ENCODE peak calls at places on chromosomes 4 and X, in four cellular contexts. M, R, D and Q are unnamed samples.

GRCh38 chrX:47145408-47146120 is 543 bp downstream of the RBM10 start:
- DNase-seq in M (no peak), R (no peak), D (no peak), Q (no peak)

GRCh38 chr4:124060261-124060918 is 652.1 kb downstream of the ANKRD50 start:
- DNase-seq in M (no peak), R (no peak), D (no peak), Q (peak)

GRCh38 chrX:141278306-141278705 is 36.0 kb upstream of the SPANXC start:
- DNase-seq in M (no peak), R (no peak), D (peak), Q (no peak)

GRCh38 chr4:140163029-140163810 is 9.2 kb upstream of the MAML3 start:
- DNase-seq in M (no peak), R (no peak), D (no peak), Q (no peak)

GRCh38 chr4:144754562-144755410 is 108.8 kb downstream of the HHIP start:
- DNase-seq in M (no peak), R (no peak), D (peak), Q (no peak)

GRCh38 chr4:158253350-158253980 is 43.2 kb downstream of the TMEM144 start:
- DNase-seq in M (peak), R (no peak), D (peak), Q (peak)

GRCh38 chr4:112284662-112285411 is 867 bp downstream of the TIFA start:
- DNase-seq in M (no peak), R (no peak), D (no peak), Q (no peak)

GRCh38 chr4:14532436-14532835 is 469.8 kb upstream of the CPEB2 start:
- DNase-seq in M (no peak), R (no peak), D (no peak), Q (no peak)

GRCh38 chr4:42119916-42120315 is 32.5 kb downstream of the BEND4 start:
- DNase-seq in M (no peak), R (no peak), D (no peak), Q (no peak)

GRCh38 chrX:67544871-67545771 is 1.3 kb downstream of the AR start:
- DNase-seq in M (no peak), R (no peak), D (no peak), Q (no peak)

GRCh38 chrX:50770702-50771101 is 43.3 kb downstream of the SHROOM4 start:
- DNase-seq in M (no peak), R (no peak), D (no peak), Q (no peak)

GRCh38 chrX:1741828-1742394 is 127.1 kb downstream of the ASMT start:
- DNase-seq in M (no peak), R (no peak), D (no peak), Q (no peak)

GRCh38 chr4:85658766-85659439 is 184.0 kb downstream of the ARHGAP24 start:
- DNase-seq in M (no peak), R (no peak), D (no peak), Q (no peak)

GRCh38 chr4:143207555-143207954 is 22.8 kb downstream of the USP38 start:
- DNase-seq in M (peak), R (no peak), D (no peak), Q (no peak)

GRCh38 chrX:69161371-69161770 is 3.9 kb downstream of the PJA1 start:
- DNase-seq in M (no peak), R (peak), D (no peak), Q (no peak)

GRCh38 chr4:42339935-42340406 is 57.3 kb upstream of the SHISA3 start:
- DNase-seq in M (no peak), R (no peak), D (no peak), Q (no peak)

GRCh38 chrX:133362538-133362937 is 52.8 kb downstream of the GPC4 start:
- DNase-seq in M (no peak), R (no peak), D (no peak), Q (no peak)

GRCh38 chrX:10101269-10101668 is 55.5 kb upstream of the CLCN4 start:
- DNase-seq in M (no peak), R (no peak), D (no peak), Q (no peak)

GRCh38 chr4:100889401-100889800 is 371.6 kb upstream of the EMCN start:
- DNase-seq in M (no peak), R (no peak), D (no peak), Q (no peak)

GRCh38 chr4:88033309-88033708 is 25.9 kb downstream of the PKD2 start:
- DNase-seq in M (peak), R (no peak), D (peak), Q (peak)

GRCh38 chr4:77193511-77194236 is 36.7 kb downstream of the CCNG2 start:
- DNase-seq in M (no peak), R (no peak), D (no peak), Q (no peak)

GRCh38 chrX:40844476-40844875 is 109.1 kb upstream of the MED14 start:
- DNase-seq in M (no peak), R (no peak), D (no peak), Q (no peak)

GRCh38 chr4:139711461-139711860 is 45.8 kb downstream of the MGST2 start:
- DNase-seq in M (no peak), R (no peak), D (no peak), Q (no peak)

GRCh38 chrX:102042706-102043325 is 82.7 kb upstream of the TCEAL2 start:
- DNase-seq in M (no peak), R (peak), D (no peak), Q (no peak)

GRCh38 chr4:13461511-13461910 is 22.6 kb downstream of the RAB28 start:
- DNase-seq in M (no peak), R (no peak), D (no peak), Q (no peak)

GRCh38 chrX:108349210-108349609 is 89.0 kb downstream of the COL4A6 start:
- DNase-seq in M (no peak), R (no peak), D (no peak), Q (no peak)

GRCh38 chrX:21972721-21973120 is 32.2 kb downstream of the SMS start:
- DNase-seq in M (no peak), R (no peak), D (no peak), Q (no peak)

GRCh38 chr4:1325681-1326635 is 21.1 kb upstream of the UVSSA start:
- DNase-seq in M (no peak), R (no peak), D (no peak), Q (no peak)

GRCh38 chrX:134537179-134537945 is 77.4 kb downstream of the HPRT1 start:
- DNase-seq in M (no peak), R (no peak), D (no peak), Q (no peak)

GRCh38 chrX:136496359-136496767 is 1.0 kb upstream of the HTATSF1 start:
- DNase-seq in M (no peak), R (no peak), D (no peak), Q (no peak)

GRCh38 chrX:65406532-65406931 is 128.1 kb downstream of the LAS1L start:
- DNase-seq in M (no peak), R (no peak), D (no peak), Q (no peak)

GRCh38 chrX:41824551-41824950 is 98.8 kb downstream of the CASK start:
- DNase-seq in M (no peak), R (no peak), D (peak), Q (no peak)

GRCh38 chr4:184382189-184382846 is 92.0 kb downstream of the IRF2 start:
- DNase-seq in M (peak), R (no peak), D (no peak), Q (no peak)